ENCODE peak calls at places on chromosomes 11 and 22, in seven cellular contexts. One of them, this sample, is unnamed.

GRCh38 chr11:73383249-73384126 is 7.3 kb downstream of the RELT start:
- DNase-seq in uterus: no peak
- DNase-seq in OCI-LY7: peak
- DNase-seq in lower lobe of right lung: no peak
- DNase-seq in endothelial cell of umbilical vein: peak
- DNase-seq in body of pancreas: no peak
- DNase-seq in right lobe of liver: no peak
- DNase-seq in this sample: no peak

GRCh38 chr11:72812604-72812967 is 1.6 kb upstream of the ATG16L2 start:
- DNase-seq in endothelial cell of umbilical vein: no peak
- DNase-seq in right lobe of liver: peak
- DNase-seq in OCI-LY7: peak
- DNase-seq in uterus: no peak
- DNase-seq in lower lobe of right lung: no peak
- DNase-seq in body of pancreas: no peak
- DNase-seq in this sample: no peak

GRCh38 chr22:33054276-33054675 is 3.9 kb downstream of the SYN3 start:
- DNase-seq in body of pancreas: no peak
- DNase-seq in uterus: no peak
- DNase-seq in lower lobe of right lung: no peak
- DNase-seq in endothelial cell of umbilical vein: no peak
- DNase-seq in OCI-LY7: peak
- DNase-seq in right lobe of liver: no peak
- DNase-seq in this sample: no peak

GRCh38 chr11:119460582-119460981 is 37.6 kb upstream of the THY1 start:
- DNase-seq in right lobe of liver: no peak
- DNase-seq in uterus: no peak
- DNase-seq in endothelial cell of umbilical vein: no peak
- DNase-seq in OCI-LY7: peak
- DNase-seq in lower lobe of right lung: no peak
- DNase-seq in body of pancreas: no peak
- DNase-seq in this sample: no peak

GRCh38 chr22:25449781-25450317 is 114.6 kb upstream of the GRK3 start:
- DNase-seq in endothelial cell of umbilical vein: no peak
- DNase-seq in right lobe of liver: no peak
- DNase-seq in uterus: no peak
- DNase-seq in lower lobe of right lung: no peak
- DNase-seq in OCI-LY7: no peak
- DNase-seq in body of pancreas: no peak
- DNase-seq in this sample: no peak

GRCh38 chr11:100612766-100613165 is 74.3 kb upstream of the ARHGAP42 start:
- DNase-seq in uterus: no peak
- DNase-seq in endothelial cell of umbilical vein: no peak
- DNase-seq in right lobe of liver: no peak
- DNase-seq in OCI-LY7: no peak
- DNase-seq in lower lobe of right lung: no peak
- DNase-seq in body of pancreas: no peak
- DNase-seq in this sample: no peak

GRCh38 chr22:22671506-22671905 is 27.1 kb downstream of the GGTLC2 start:
- DNase-seq in uterus: no peak
- DNase-seq in lower lobe of right lung: no peak
- DNase-seq in right lobe of liver: no peak
- DNase-seq in OCI-LY7: no peak
- DNase-seq in body of pancreas: no peak
- DNase-seq in endothelial cell of umbilical vein: no peak
- DNase-seq in this sample: no peak

GRCh38 chr22:24424001-24424900 is 3.1 kb upstream of the ADORA2A start:
- DNase-seq in uterus: no peak
- DNase-seq in right lobe of liver: no peak
- DNase-seq in OCI-LY7: peak
- DNase-seq in lower lobe of right lung: peak
- DNase-seq in body of pancreas: no peak
- DNase-seq in endothelial cell of umbilical vein: no peak
- DNase-seq in this sample: no peak

GRCh38 chr11:1921576-1922141 is 2.2 kb downstream of the TNNT3 start:
- DNase-seq in right lobe of liver: peak
- DNase-seq in OCI-LY7: no peak
- DNase-seq in lower lobe of right lung: no peak
- DNase-seq in body of pancreas: peak
- DNase-seq in endothelial cell of umbilical vein: no peak
- DNase-seq in uterus: peak
- DNase-seq in this sample: no peak

GRCh38 chr11:119222308-119222707 is 16.2 kb downstream of the CBL start:
- DNase-seq in OCI-LY7: no peak
- DNase-seq in right lobe of liver: no peak
- DNase-seq in body of pancreas: no peak
- DNase-seq in endothelial cell of umbilical vein: peak
- DNase-seq in lower lobe of right lung: no peak
- DNase-seq in uterus: no peak
- DNase-seq in this sample: no peak

GRCh38 chr22:39384750-39385480 is 14.7 kb upstream of the TAB1 start:
- DNase-seq in lower lobe of right lung: no peak
- DNase-seq in endothelial cell of umbilical vein: peak
- DNase-seq in body of pancreas: peak
- DNase-seq in OCI-LY7: peak
- DNase-seq in right lobe of liver: no peak
- DNase-seq in uterus: no peak
- DNase-seq in this sample: no peak

GRCh38 chr22:27317961-27318360 is 483.6 kb downstream of the MN1 start:
- DNase-seq in body of pancreas: no peak
- DNase-seq in OCI-LY7: no peak
- DNase-seq in lower lobe of right lung: no peak
- DNase-seq in uterus: no peak
- DNase-seq in right lobe of liver: no peak
- DNase-seq in endothelial cell of umbilical vein: no peak
- DNase-seq in this sample: no peak

GRCh38 chr22:32281092-32281491 is 25.9 kb upstream of the SLC5A4 start:
- DNase-seq in body of pancreas: no peak
- DNase-seq in right lobe of liver: no peak
- DNase-seq in lower lobe of right lung: no peak
- DNase-seq in OCI-LY7: no peak
- DNase-seq in uterus: no peak
- DNase-seq in endothelial cell of umbilical vein: no peak
- DNase-seq in this sample: no peak

GRCh38 chr11:68715685-68716084 is 31.3 kb downstream of the GAL start:
- DNase-seq in lower lobe of right lung: no peak
- DNase-seq in body of pancreas: no peak
- DNase-seq in OCI-LY7: no peak
- DNase-seq in right lobe of liver: no peak
- DNase-seq in endothelial cell of umbilical vein: no peak
- DNase-seq in uterus: no peak
- DNase-seq in this sample: no peak

GRCh38 chr11:111602865-111603632 is 800 bp downstream of the SIK2 start:
- DNase-seq in uterus: peak
- DNase-seq in body of pancreas: peak
- DNase-seq in endothelial cell of umbilical vein: no peak
- DNase-seq in right lobe of liver: no peak
- DNase-seq in lower lobe of right lung: peak
- DNase-seq in OCI-LY7: peak
- DNase-seq in this sample: no peak

GRCh38 chr11:18063131-18063530 is 17.1 kb upstream of the TPH1 start:
- DNase-seq in endothelial cell of umbilical vein: no peak
- DNase-seq in OCI-LY7: no peak
- DNase-seq in right lobe of liver: no peak
- DNase-seq in lower lobe of right lung: no peak
- DNase-seq in uterus: no peak
- DNase-seq in body of pancreas: peak
- DNase-seq in this sample: no peak

DNA sequence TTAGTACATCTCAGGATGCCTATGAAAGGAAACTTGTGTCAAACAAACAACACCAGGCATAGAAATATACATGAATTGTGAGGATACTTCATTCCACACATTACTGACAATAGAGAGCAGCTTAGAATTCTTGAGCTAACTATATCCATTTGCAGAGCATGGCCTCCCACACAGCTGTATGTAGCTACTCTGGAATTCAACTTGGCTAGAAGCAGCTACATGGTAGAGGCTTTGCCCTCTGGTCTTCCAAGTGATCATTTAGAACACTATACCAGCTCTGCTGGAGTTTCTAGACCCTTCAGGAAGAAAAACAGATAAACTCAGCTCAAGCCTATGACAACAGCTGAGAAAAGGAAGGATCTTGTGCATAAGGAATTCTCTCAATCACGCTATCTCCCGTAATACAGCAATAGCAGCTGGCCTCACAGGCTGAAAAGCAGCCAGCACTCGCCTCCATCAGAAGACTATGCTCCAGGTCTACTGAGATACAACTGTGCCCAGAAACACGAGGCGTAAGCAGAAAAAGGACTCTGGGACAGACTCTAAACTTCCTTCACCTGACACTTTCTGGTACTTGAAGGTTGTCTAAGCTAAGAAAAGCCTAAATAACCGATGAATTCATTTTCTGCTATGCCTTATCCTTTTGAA is 50.6 kb upstream of the APOA1 start:
- DNase-seq in OCI-LY7: no peak
- DNase-seq in lower lobe of right lung: no peak
- DNase-seq in body of pancreas: no peak
- DNase-seq in right lobe of liver: no peak
- DNase-seq in uterus: no peak
- DNase-seq in endothelial cell of umbilical vein: no peak
- DNase-seq in this sample: no peak
- H3K27ac ChIP-seq in OCI-LY7: no peak
- H3K27ac ChIP-seq in lower lobe of right lung: no peak
- H3K27ac ChIP-seq in body of pancreas: peak
- H3K27ac ChIP-seq in right lobe of liver: no peak
- H3K27ac ChIP-seq in uterus: no peak
- H3K27ac ChIP-seq in endothelial cell of umbilical vein: no peak
- H3K27ac ChIP-seq in this sample: no peak

GRCh38 chr11:12922980-12923507 is 86.1 kb upstream of the RASSF10 start:
- DNase-seq in OCI-LY7: no peak
- DNase-seq in uterus: no peak
- DNase-seq in endothelial cell of umbilical vein: no peak
- DNase-seq in body of pancreas: no peak
- DNase-seq in right lobe of liver: no peak
- DNase-seq in lower lobe of right lung: no peak
- DNase-seq in this sample: no peak

GRCh38 chr11:12918667-12919066 is 90.4 kb upstream of the RASSF10 start:
- DNase-seq in right lobe of liver: no peak
- DNase-seq in endothelial cell of umbilical vein: no peak
- DNase-seq in lower lobe of right lung: no peak
- DNase-seq in uterus: no peak
- DNase-seq in OCI-LY7: no peak
- DNase-seq in body of pancreas: no peak
- DNase-seq in this sample: no peak

GRCh38 chr11:12924650-12925049 is 84.5 kb upstream of the RASSF10 start:
- DNase-seq in endothelial cell of umbilical vein: no peak
- DNase-seq in right lobe of liver: no peak
- DNase-seq in lower lobe of right lung: no peak
- DNase-seq in uterus: no peak
- DNase-seq in body of pancreas: no peak
- DNase-seq in OCI-LY7: no peak
- DNase-seq in this sample: no peak

GRCh38 chr11:12922418-12922817 is 86.7 kb upstream of the RASSF10 start:
- DNase-seq in lower lobe of right lung: no peak
- DNase-seq in endothelial cell of umbilical vein: no peak
- DNase-seq in OCI-LY7: no peak
- DNase-seq in uterus: no peak
- DNase-seq in right lobe of liver: no peak
- DNase-seq in body of pancreas: no peak
- DNase-seq in this sample: no peak

GRCh38 chr11:12921580-12922157 is 87.4 kb upstream of the RASSF10 start:
- DNase-seq in lower lobe of right lung: no peak
- DNase-seq in uterus: no peak
- DNase-seq in right lobe of liver: no peak
- DNase-seq in body of pancreas: no peak
- DNase-seq in endothelial cell of umbilical vein: no peak
- DNase-seq in OCI-LY7: no peak
- DNase-seq in this sample: no peak
- TF ChIP-seq CTCF in lower lobe of right lung: no peak
- TF ChIP-seq CTCF in uterus: no peak
- TF ChIP-seq CTCF in right lobe of liver: no peak
- TF ChIP-seq CTCF in body of pancreas: no peak
- TF ChIP-seq CTCF in endothelial cell of umbilical vein: no peak
- TF ChIP-seq CTCF in OCI-LY7: no peak
- TF ChIP-seq CTCF in this sample: no peak

DNA sequence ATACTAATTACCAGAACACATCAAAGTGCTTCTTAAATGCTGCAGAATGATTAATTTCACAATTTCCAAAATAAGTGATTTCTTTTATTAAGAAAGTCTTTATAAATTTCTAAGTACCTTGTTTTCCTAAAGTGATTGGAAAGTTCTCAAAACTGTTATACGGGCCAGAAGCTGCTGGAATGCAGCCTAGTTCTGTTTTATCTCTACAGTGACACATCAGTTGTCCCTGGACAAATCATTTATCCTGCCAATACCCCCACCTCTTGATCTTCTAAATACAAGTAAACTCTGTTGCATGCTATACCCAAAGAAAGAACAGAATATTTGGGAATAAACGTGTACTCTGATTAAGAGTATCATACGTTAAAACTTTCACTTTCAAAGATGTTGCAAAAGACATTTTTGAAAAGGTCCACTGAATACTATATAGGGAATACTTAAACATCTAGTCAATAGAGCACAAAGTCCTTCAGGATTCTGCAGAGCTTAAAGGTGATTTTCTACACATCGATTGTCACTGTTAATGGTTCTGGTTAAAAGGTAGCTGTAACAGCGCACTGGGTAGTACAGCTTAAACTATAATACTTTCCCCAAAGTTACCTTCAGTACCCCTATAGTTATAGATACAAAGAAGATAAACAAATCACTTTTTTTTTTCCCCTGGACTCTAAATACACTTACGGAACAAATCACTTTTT is 92.1 kb upstream of the APOA1 start:
- DNase-seq in right lobe of liver: no peak
- DNase-seq in endothelial cell of umbilical vein: peak
- DNase-seq in uterus: no peak
- DNase-seq in body of pancreas: no peak
- DNase-seq in OCI-LY7: no peak
- DNase-seq in lower lobe of right lung: no peak
- DNase-seq in this sample: no peak
- H3K27ac ChIP-seq in right lobe of liver: peak
- H3K27ac ChIP-seq in endothelial cell of umbilical vein: no peak
- H3K27ac ChIP-seq in uterus: peak
- H3K27ac ChIP-seq in body of pancreas: no peak
- H3K27ac ChIP-seq in OCI-LY7: peak
- H3K27ac ChIP-seq in lower lobe of right lung: peak
- H3K27ac ChIP-seq in this sample: peak

GRCh38 chr11:44784784-44785183 is 58.0 kb downstream of the TSPAN18 start:
- DNase-seq in lower lobe of right lung: no peak
- DNase-seq in endothelial cell of umbilical vein: no peak
- DNase-seq in uterus: no peak
- DNase-seq in right lobe of liver: no peak
- DNase-seq in body of pancreas: no peak
- DNase-seq in OCI-LY7: no peak
- DNase-seq in this sample: no peak

GRCh38 chr11:44787981-44788380 is 61.2 kb downstream of the TSPAN18 start:
- DNase-seq in endothelial cell of umbilical vein: no peak
- DNase-seq in right lobe of liver: no peak
- DNase-seq in body of pancreas: no peak
- DNase-seq in lower lobe of right lung: no peak
- DNase-seq in OCI-LY7: no peak
- DNase-seq in uterus: no peak
- DNase-seq in this sample: no peak

GRCh38 chr11:44787070-44787469 is 60.3 kb downstream of the TSPAN18 start:
- DNase-seq in OCI-LY7: no peak
- DNase-seq in uterus: no peak
- DNase-seq in endothelial cell of umbilical vein: no peak
- DNase-seq in right lobe of liver: no peak
- DNase-seq in lower lobe of right lung: no peak
- DNase-seq in body of pancreas: no peak
- DNase-seq in this sample: no peak

GRCh38 chr11:44784438-44784760 is 57.6 kb downstream of the TSPAN18 start:
- DNase-seq in endothelial cell of umbilical vein: no peak
- DNase-seq in right lobe of liver: no peak
- DNase-seq in uterus: no peak
- DNase-seq in OCI-LY7: no peak
- DNase-seq in lower lobe of right lung: peak
- DNase-seq in body of pancreas: no peak
- DNase-seq in this sample: no peak

GRCh38 chr11:44785856-44786606 is 59.3 kb downstream of the TSPAN18 start:
- DNase-seq in body of pancreas: no peak
- DNase-seq in uterus: no peak
- DNase-seq in OCI-LY7: peak
- DNase-seq in lower lobe of right lung: no peak
- DNase-seq in endothelial cell of umbilical vein: no peak
- DNase-seq in right lobe of liver: no peak
- DNase-seq in this sample: no peak
- TF ChIP-seq CTCF in body of pancreas: no peak
- TF ChIP-seq CTCF in uterus: no peak
- TF ChIP-seq CTCF in OCI-LY7: peak
- TF ChIP-seq CTCF in lower lobe of right lung: peak
- TF ChIP-seq CTCF in endothelial cell of umbilical vein: peak
- TF ChIP-seq CTCF in right lobe of liver: no peak
- TF ChIP-seq CTCF in this sample: no peak

This sample was measured in CD8-positive, alpha-beta T cell.